ENCODE peak calls at places on chromosomes 2 and 18, in eight cellular contexts. One of them, this sample, is unnamed.

GRCh38 chr2:120451334-120451733 is 105.4 kb downstream of the INHBB start:
- DNase-seq in tibial nerve: no peak
- DNase-seq in fibroblast of mammary gland: no peak
- DNase-seq in progenitor cell of endocrine pancreas: no peak
- DNase-seq in tibial artery: no peak
- DNase-seq in epithelial cell of esophagus: no peak
- DNase-seq in D721Med: no peak
- DNase-seq in nephron progenitor cell: no peak
- DNase-seq in this sample: no peak

GRCh38 chr2:222707689-222708273 is 36.3 kb downstream of the MOGAT1 start:
- DNase-seq in progenitor cell of endocrine pancreas: no peak
- DNase-seq in tibial artery: no peak
- DNase-seq in epithelial cell of esophagus: peak
- DNase-seq in D721Med: no peak
- DNase-seq in fibroblast of mammary gland: peak
- DNase-seq in tibial nerve: no peak
- DNase-seq in nephron progenitor cell: no peak
- DNase-seq in this sample: no peak

GRCh38 chr18:40841473-40841872 is 1113.6 kb upstream of the PIK3C3 start:
- DNase-seq in fibroblast of mammary gland: peak
- DNase-seq in tibial artery: no peak
- DNase-seq in progenitor cell of endocrine pancreas: no peak
- DNase-seq in nephron progenitor cell: no peak
- DNase-seq in epithelial cell of esophagus: peak
- DNase-seq in D721Med: no peak
- DNase-seq in tibial nerve: no peak
- DNase-seq in this sample: no peak

GRCh38 chr18:73101977-73102376 is 234.2 kb upstream of the NETO1 start:
- DNase-seq in nephron progenitor cell: no peak
- DNase-seq in D721Med: no peak
- DNase-seq in tibial artery: no peak
- DNase-seq in progenitor cell of endocrine pancreas: no peak
- DNase-seq in epithelial cell of esophagus: no peak
- DNase-seq in tibial nerve: no peak
- DNase-seq in fibroblast of mammary gland: no peak
- DNase-seq in this sample: no peak

GRCh38 chr18:9898792-9899549 is 13.2 kb downstream of the TXNDC2 start:
- DNase-seq in epithelial cell of esophagus: no peak
- DNase-seq in nephron progenitor cell: no peak
- DNase-seq in tibial nerve: no peak
- DNase-seq in fibroblast of mammary gland: no peak
- DNase-seq in progenitor cell of endocrine pancreas: no peak
- DNase-seq in D721Med: no peak
- DNase-seq in tibial artery: no peak
- DNase-seq in this sample: no peak

GRCh38 chr18:26865557-26865956 is at the start of gene AQP4:
- DNase-seq in nephron progenitor cell: peak
- DNase-seq in tibial nerve: no peak
- DNase-seq in epithelial cell of esophagus: no peak
- DNase-seq in progenitor cell of endocrine pancreas: no peak
- DNase-seq in tibial artery: no peak
- DNase-seq in D721Med: no peak
- DNase-seq in fibroblast of mammary gland: no peak
- DNase-seq in this sample: no peak

GRCh38 chr2:29196792-29197788 is 81.9 kb downstream of the CLIP4 start:
- DNase-seq in epithelial cell of esophagus: peak
- DNase-seq in progenitor cell of endocrine pancreas: peak
- DNase-seq in tibial artery: peak
- DNase-seq in D721Med: no peak
- DNase-seq in tibial nerve: peak
- DNase-seq in fibroblast of mammary gland: peak
- DNase-seq in nephron progenitor cell: peak
- DNase-seq in this sample: peak

GRCh38 chr2:156841321-156841720 is 405.1 kb downstream of the GPD2 start:
- DNase-seq in tibial nerve: no peak
- DNase-seq in D721Med: no peak
- DNase-seq in progenitor cell of endocrine pancreas: no peak
- DNase-seq in epithelial cell of esophagus: no peak
- DNase-seq in nephron progenitor cell: no peak
- DNase-seq in fibroblast of mammary gland: no peak
- DNase-seq in tibial artery: no peak
- DNase-seq in this sample: no peak

GRCh38 chr2:203928849-203929248 is 7.7 kb upstream of the ICOS start:
- DNase-seq in tibial artery: no peak
- DNase-seq in tibial nerve: no peak
- DNase-seq in epithelial cell of esophagus: peak
- DNase-seq in D721Med: no peak
- DNase-seq in nephron progenitor cell: no peak
- DNase-seq in progenitor cell of endocrine pancreas: no peak
- DNase-seq in fibroblast of mammary gland: peak
- DNase-seq in this sample: no peak

GRCh38 chr18:79588636-79589481 is 90.7 kb upstream of the CTDP1 start:
- DNase-seq in D721Med: no peak
- DNase-seq in fibroblast of mammary gland: peak
- DNase-seq in progenitor cell of endocrine pancreas: no peak
- DNase-seq in nephron progenitor cell: peak
- DNase-seq in epithelial cell of esophagus: peak
- DNase-seq in tibial artery: peak
- DNase-seq in tibial nerve: peak
- DNase-seq in this sample: peak

GRCh38 chr2:138147796-138148195 is 183.5 kb downstream of the HNMT start:
- DNase-seq in tibial nerve: no peak
- DNase-seq in nephron progenitor cell: no peak
- DNase-seq in tibial artery: no peak
- DNase-seq in epithelial cell of esophagus: peak
- DNase-seq in fibroblast of mammary gland: no peak
- DNase-seq in D721Med: no peak
- DNase-seq in progenitor cell of endocrine pancreas: no peak
- DNase-seq in this sample: no peak

GRCh38 chr18:65235966-65236634 is 514.7 kb upstream of the CDH7 start:
- DNase-seq in epithelial cell of esophagus: peak
- DNase-seq in fibroblast of mammary gland: no peak
- DNase-seq in tibial artery: no peak
- DNase-seq in tibial nerve: no peak
- DNase-seq in progenitor cell of endocrine pancreas: no peak
- DNase-seq in nephron progenitor cell: no peak
- DNase-seq in D721Med: no peak
- DNase-seq in this sample: no peak

GRCh38 chr2:45173513-45173912 is 164.3 kb upstream of the SIX2 start:
- DNase-seq in tibial nerve: no peak
- DNase-seq in nephron progenitor cell: no peak
- DNase-seq in epithelial cell of esophagus: peak
- DNase-seq in fibroblast of mammary gland: peak
- DNase-seq in D721Med: no peak
- DNase-seq in progenitor cell of endocrine pancreas: no peak
- DNase-seq in tibial artery: peak
- DNase-seq in this sample: no peak

GRCh38 chr2:240818543-240819403 is 1.2 kb downstream of the KIF1A start:
- DNase-seq in tibial nerve: no peak
- DNase-seq in progenitor cell of endocrine pancreas: no peak
- DNase-seq in nephron progenitor cell: peak
- DNase-seq in D721Med: no peak
- DNase-seq in epithelial cell of esophagus: no peak
- DNase-seq in fibroblast of mammary gland: no peak
- DNase-seq in tibial artery: no peak
- DNase-seq in this sample: peak

GRCh38 chr18:12281861-12282260 is 26.2 kb upstream of the TUBB6 start:
- DNase-seq in tibial nerve: no peak
- DNase-seq in tibial artery: no peak
- DNase-seq in D721Med: no peak
- DNase-seq in nephron progenitor cell: no peak
- DNase-seq in progenitor cell of endocrine pancreas: no peak
- DNase-seq in epithelial cell of esophagus: no peak
- DNase-seq in fibroblast of mammary gland: no peak
- DNase-seq in this sample: no peak

GRCh38 chr2:10537522-10538195 is 89.5 kb upstream of the ODC1 start:
- DNase-seq in tibial artery: no peak
- DNase-seq in fibroblast of mammary gland: no peak
- DNase-seq in tibial nerve: no peak
- DNase-seq in epithelial cell of esophagus: no peak
- DNase-seq in nephron progenitor cell: no peak
- DNase-seq in progenitor cell of endocrine pancreas: no peak
- DNase-seq in D721Med: no peak
- DNase-seq in this sample: no peak

GRCh38 chr18:63977040-63977439 is 7.2 kb downstream of the SERPINB8 start:
- DNase-seq in nephron progenitor cell: no peak
- DNase-seq in fibroblast of mammary gland: no peak
- DNase-seq in progenitor cell of endocrine pancreas: no peak
- DNase-seq in tibial nerve: no peak
- DNase-seq in epithelial cell of esophagus: no peak
- DNase-seq in D721Med: no peak
- DNase-seq in tibial artery: no peak
- DNase-seq in this sample: no peak

GRCh38 chr18:63971320-63972071 is 1.6 kb downstream of the SERPINB8 start:
- DNase-seq in tibial artery: no peak
- DNase-seq in D721Med: no peak
- DNase-seq in progenitor cell of endocrine pancreas: no peak
- DNase-seq in tibial nerve: no peak
- DNase-seq in nephron progenitor cell: no peak
- DNase-seq in epithelial cell of esophagus: peak
- DNase-seq in fibroblast of mammary gland: no peak
- DNase-seq in this sample: no peak

GRCh38 chr18:63970803-63971191 is 916 bp downstream of the SERPINB8 start:
- DNase-seq in progenitor cell of endocrine pancreas: peak
- DNase-seq in tibial artery: peak
- DNase-seq in D721Med: no peak
- DNase-seq in tibial nerve: peak
- DNase-seq in epithelial cell of esophagus: peak
- DNase-seq in nephron progenitor cell: peak
- DNase-seq in fibroblast of mammary gland: no peak
- DNase-seq in this sample: peak

GRCh38 chr18:63975632-63976031 is 5.8 kb downstream of the SERPINB8 start:
- DNase-seq in D721Med: no peak
- DNase-seq in tibial nerve: no peak
- DNase-seq in progenitor cell of endocrine pancreas: no peak
- DNase-seq in fibroblast of mammary gland: no peak
- DNase-seq in tibial artery: no peak
- DNase-seq in epithelial cell of esophagus: no peak
- DNase-seq in nephron progenitor cell: no peak
- DNase-seq in this sample: no peak

DNA sequence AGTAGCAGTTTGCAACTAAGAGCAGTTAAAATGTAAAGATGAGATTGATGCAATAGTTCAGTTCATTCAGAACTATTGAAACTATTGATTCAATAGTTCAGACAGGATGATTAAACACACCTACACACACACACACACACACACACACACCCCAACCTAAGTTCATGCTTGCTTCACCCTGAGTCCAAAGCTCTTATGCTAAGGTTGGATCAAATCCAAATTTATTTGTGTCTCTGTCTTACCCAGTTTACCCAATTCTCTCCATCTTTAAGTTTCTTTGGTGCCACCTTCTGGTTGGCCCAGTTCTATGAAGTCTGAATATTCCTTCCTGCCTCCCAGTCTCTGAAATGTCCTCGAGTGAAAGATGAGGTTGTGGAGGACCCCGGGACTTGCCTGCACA is 5.1 kb downstream of the SERPINB8 start:
- DNase-seq in progenitor cell of endocrine pancreas: no peak
- DNase-seq in nephron progenitor cell: no peak
- DNase-seq in epithelial cell of esophagus: peak
- DNase-seq in fibroblast of mammary gland: peak
- DNase-seq in tibial artery: no peak
- DNase-seq in D721Med: no peak
- DNase-seq in tibial nerve: peak
- DNase-seq in this sample: no peak
- TF ChIP-seq CTCF in progenitor cell of endocrine pancreas: no peak
- TF ChIP-seq CTCF in nephron progenitor cell: no peak
- TF ChIP-seq CTCF in epithelial cell of esophagus: peak
- TF ChIP-seq CTCF in fibroblast of mammary gland: peak
- TF ChIP-seq CTCF in tibial artery: no peak
- TF ChIP-seq CTCF in D721Med: peak
- TF ChIP-seq CTCF in tibial nerve: no peak
- TF ChIP-seq CTCF in this sample: no peak

GRCh38 chr2:210099940-210100339 is 71.3 kb downstream of the KANSL1L start:
- DNase-seq in D721Med: no peak
- DNase-seq in fibroblast of mammary gland: no peak
- DNase-seq in epithelial cell of esophagus: no peak
- DNase-seq in tibial artery: no peak
- DNase-seq in progenitor cell of endocrine pancreas: no peak
- DNase-seq in tibial nerve: no peak
- DNase-seq in nephron progenitor cell: no peak
- DNase-seq in this sample: no peak
- TF ChIP-seq CTCF in D721Med: no peak
- TF ChIP-seq CTCF in fibroblast of mammary gland: no peak
- TF ChIP-seq CTCF in epithelial cell of esophagus: no peak
- TF ChIP-seq CTCF in tibial artery: no peak
- TF ChIP-seq CTCF in progenitor cell of endocrine pancreas: no peak
- TF ChIP-seq CTCF in tibial nerve: no peak
- TF ChIP-seq CTCF in nephron progenitor cell: no peak
- TF ChIP-seq CTCF in this sample: no peak

GRCh38 chr2:163133602-163134001 is 295.0 kb upstream of the KCNH7 start:
- DNase-seq in progenitor cell of endocrine pancreas: no peak
- DNase-seq in fibroblast of mammary gland: no peak
- DNase-seq in epithelial cell of esophagus: no peak
- DNase-seq in D721Med: no peak
- DNase-seq in tibial nerve: no peak
- DNase-seq in nephron progenitor cell: no peak
- DNase-seq in tibial artery: no peak
- DNase-seq in this sample: no peak

DNA sequence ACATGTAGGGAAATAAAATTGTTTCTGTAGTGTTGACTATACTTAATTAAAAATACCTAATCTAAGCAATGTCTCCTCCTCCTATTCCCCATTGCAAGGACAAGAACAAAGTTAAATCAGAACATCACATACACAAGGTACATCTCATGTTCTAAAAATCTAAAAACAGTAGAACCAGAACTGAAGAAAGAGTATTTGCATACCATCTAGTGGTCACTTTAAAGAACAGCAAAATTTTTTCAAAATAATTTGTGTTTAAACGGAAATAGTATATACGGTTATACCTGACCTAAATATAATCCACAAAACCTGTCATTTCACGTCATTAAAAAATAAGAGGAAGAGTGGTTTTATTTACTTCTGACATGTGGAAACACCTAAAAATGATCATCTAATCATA is 294.3 kb upstream of the KCNH7 start:
- DNase-seq in tibial nerve: no peak
- DNase-seq in nephron progenitor cell: no peak
- DNase-seq in progenitor cell of endocrine pancreas: no peak
- DNase-seq in D721Med: no peak
- DNase-seq in fibroblast of mammary gland: peak
- DNase-seq in tibial artery: no peak
- DNase-seq in epithelial cell of esophagus: peak
- DNase-seq in this sample: no peak
- TF ChIP-seq CTCF in tibial nerve: peak
- TF ChIP-seq CTCF in nephron progenitor cell: peak
- TF ChIP-seq CTCF in progenitor cell of endocrine pancreas: peak
- TF ChIP-seq CTCF in D721Med: peak
- TF ChIP-seq CTCF in fibroblast of mammary gland: peak
- TF ChIP-seq CTCF in tibial artery: no peak
- TF ChIP-seq CTCF in epithelial cell of esophagus: peak
- TF ChIP-seq CTCF in this sample: peak

DNA sequence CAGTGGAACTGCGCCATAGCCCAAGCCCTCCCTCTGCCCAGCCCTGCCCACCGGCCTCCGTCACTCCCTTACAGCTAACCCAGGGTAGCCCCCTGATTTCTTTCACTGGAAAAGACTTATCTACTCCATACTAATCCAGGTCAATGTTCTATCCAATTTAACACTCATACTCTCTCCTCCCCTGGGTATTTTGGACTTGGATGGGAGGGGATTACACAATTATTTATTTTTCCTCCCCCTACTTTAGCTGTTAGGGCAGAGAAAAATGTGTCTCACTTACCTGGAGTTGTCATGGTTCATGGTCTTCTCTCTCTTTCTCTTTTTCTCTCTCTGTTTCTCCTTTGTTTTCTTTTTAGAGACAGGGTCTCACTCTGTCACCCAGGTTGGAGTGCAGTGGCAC is 100.6 kb upstream of the ST8SIA3 start:
- DNase-seq in fibroblast of mammary gland: no peak
- DNase-seq in D721Med: no peak
- DNase-seq in nephron progenitor cell: no peak
- DNase-seq in progenitor cell of endocrine pancreas: no peak
- DNase-seq in epithelial cell of esophagus: no peak
- DNase-seq in tibial nerve: no peak
- DNase-seq in tibial artery: no peak
- DNase-seq in this sample: no peak
- TF ChIP-seq CTCF in fibroblast of mammary gland: no peak
- TF ChIP-seq CTCF in D721Med: no peak
- TF ChIP-seq CTCF in nephron progenitor cell: no peak
- TF ChIP-seq CTCF in progenitor cell of endocrine pancreas: no peak
- TF ChIP-seq CTCF in epithelial cell of esophagus: no peak
- TF ChIP-seq CTCF in tibial nerve: no peak
- TF ChIP-seq CTCF in tibial artery: no peak
- TF ChIP-seq CTCF in this sample: no peak